ENCODE peak calls at places on chromosomes 1 and 21, in four cellular contexts. One of them, this sample, is unnamed. For H3K27me3, the result is how much of the 10 kb centered on the place peaks cover.

GRCh38 chr1:88877382-88877825 is 14.0 kb downstream of the GTF2B start:
- DNase-seq in psoas muscle: no peak
- DNase-seq in aorta: no peak
- DNase-seq in SK-N-SH: peak
- DNase-seq in this sample: peak

GRCh38 chr1:92487078-92487605 is 417 bp upstream of the GFI1 start:
- DNase-seq in psoas muscle: no peak
- DNase-seq in aorta: no peak
- DNase-seq in SK-N-SH: no peak
- DNase-seq in this sample: no peak

GRCh38 chr1:202860744-202861419 is 28.1 kb downstream of the RABIF start:
- DNase-seq in psoas muscle: peak
- DNase-seq in aorta: peak
- DNase-seq in SK-N-SH: peak
- DNase-seq in this sample: peak

GRCh38 chr21:42162831-42163510 is 56.0 kb upstream of the ABCG1 start:
- DNase-seq in psoas muscle: no peak
- DNase-seq in aorta: no peak
- DNase-seq in SK-N-SH: no peak
- DNase-seq in this sample: peak

GRCh38 chr1:228471762-228472398 is 15.3 kb upstream of the RNF187 start:
- DNase-seq in psoas muscle: no peak
- DNase-seq in aorta: no peak
- DNase-seq in SK-N-SH: peak
- DNase-seq in this sample: no peak

GRCh38 chr1:173149887-173150286 is 57.2 kb downstream of the TNFSF4 start:
- DNase-seq in psoas muscle: no peak
- DNase-seq in aorta: no peak
- DNase-seq in SK-N-SH: no peak
- DNase-seq in this sample: no peak

GRCh38 chr1:31617917-31618746 is 643 bp downstream of the HCRTR1 start:
- DNase-seq in psoas muscle: peak
- DNase-seq in aorta: peak
- DNase-seq in SK-N-SH: peak
- DNase-seq in this sample: peak

GRCh38 chr21:46320331-46320801 is 3.3 kb downstream of the C21orf58 start:
- DNase-seq in psoas muscle: no peak
- DNase-seq in aorta: no peak
- DNase-seq in SK-N-SH: no peak
- DNase-seq in this sample: no peak

GRCh38 chr1:202966006-202966904 is 802 bp downstream of the CYB5R1 start:
- DNase-seq in psoas muscle: no peak
- DNase-seq in aorta: peak
- DNase-seq in SK-N-SH: no peak
- DNase-seq in this sample: no peak

GRCh38 chr1:203049077-203049476 is 22.8 kb downstream of the PPFIA4 start:
- DNase-seq in psoas muscle: no peak
- DNase-seq in aorta: peak
- DNase-seq in SK-N-SH: no peak
- DNase-seq in this sample: no peak

GRCh38 chr1:231027136-231027925 is 12.7 kb downstream of the FAM89A start:
- DNase-seq in psoas muscle: no peak
- DNase-seq in aorta: no peak
- DNase-seq in SK-N-SH: no peak
- DNase-seq in this sample: no peak

GRCh38 chr1:25990702-25991395 is 7.0 kb downstream of the PAFAH2 start:
- DNase-seq in psoas muscle: no peak
- DNase-seq in aorta: no peak
- DNase-seq in SK-N-SH: no peak
- DNase-seq in this sample: peak

GRCh38 chr1:226411619-226412018 is 3.7 kb upstream of the PARP1 start:
- DNase-seq in psoas muscle: no peak
- DNase-seq in aorta: peak
- DNase-seq in SK-N-SH: no peak
- DNase-seq in this sample: peak

GRCh38 chr1:158161458-158161857 is 19.2 kb upstream of the CD1D start:
- DNase-seq in psoas muscle: no peak
- DNase-seq in aorta: no peak
- DNase-seq in SK-N-SH: no peak
- DNase-seq in this sample: no peak

GRCh38 chr1:108560143-108560429 is 186 bp downstream of the EEIG2 start:
- DNase-seq in psoas muscle: no peak
- DNase-seq in aorta: no peak
- DNase-seq in SK-N-SH: peak
- DNase-seq in this sample: no peak

GRCh38 chr1:195761102-195761501 is 847.1 kb downstream of the KCNT2 start:
- DNase-seq in psoas muscle: no peak
- DNase-seq in aorta: no peak
- DNase-seq in SK-N-SH: no peak
- DNase-seq in this sample: no peak

GRCh38 chr1:210792703-210793102 is 341.2 kb downstream of the KCNH1 start:
- DNase-seq in psoas muscle: no peak
- DNase-seq in aorta: no peak
- DNase-seq in SK-N-SH: no peak
- DNase-seq in this sample: no peak

GRCh38 chr1:37325509-37326437 is 148.6 kb upstream of the ZC3H12A start:
- DNase-seq in psoas muscle: no peak
- DNase-seq in aorta: peak
- DNase-seq in SK-N-SH: no peak
- DNase-seq in this sample: peak

GRCh38 chr21:37000381-37000780 is 6.1 kb upstream of the RIPPLY3 start:
- DNase-seq in psoas muscle: no peak
- DNase-seq in aorta: no peak
- DNase-seq in SK-N-SH: no peak
- DNase-seq in this sample: no peak

GRCh38 chr1:151720974-151721787 is at the start of gene RIIAD1:
- DNase-seq in psoas muscle: peak
- DNase-seq in aorta: no peak
- DNase-seq in SK-N-SH: peak
- DNase-seq in this sample: peak

GRCh38 chr21:35528109-35529042 is 479.3 kb upstream of the RUNX1 start:
- DNase-seq in psoas muscle: peak
- DNase-seq in aorta: peak
- DNase-seq in SK-N-SH: no peak
- DNase-seq in this sample: no peak

GRCh38 chr1:169513208-169513607 is 27.5 kb upstream of the SLC19A2 start:
- DNase-seq in psoas muscle: no peak
- DNase-seq in aorta: no peak
- DNase-seq in SK-N-SH: no peak
- DNase-seq in this sample: no peak

GRCh38 chr1:185073725-185074124 is 28.4 kb downstream of the RNF2 start:
- DNase-seq in psoas muscle: no peak
- DNase-seq in aorta: no peak
- DNase-seq in SK-N-SH: no peak
- DNase-seq in this sample: no peak

GRCh38 chr1:172431721-172432192 is 11.3 kb downstream of the C1orf105 start:
- DNase-seq in psoas muscle: no peak
- DNase-seq in aorta: no peak
- DNase-seq in SK-N-SH: no peak
- DNase-seq in this sample: peak

GRCh38 chr21:43196789-43197188 is 28.0 kb downstream of the CRYAA start:
- DNase-seq in psoas muscle: peak
- DNase-seq in aorta: no peak
- DNase-seq in SK-N-SH: no peak
- DNase-seq in this sample: peak

GRCh38 chr1:227895828-227896685 is 51.7 kb downstream of the WNT9A start:
- DNase-seq in psoas muscle: peak
- DNase-seq in aorta: peak
- DNase-seq in SK-N-SH: no peak
- DNase-seq in this sample: peak

GRCh38 chr1:197799271-197799670 is 24.0 kb upstream of the DENND1B start:
- DNase-seq in psoas muscle: no peak
- DNase-seq in aorta: no peak
- DNase-seq in SK-N-SH: no peak
- DNase-seq in this sample: peak

GRCh38 chr1:20507564-20508410 is at the start of gene MUL1:
- DNase-seq in psoas muscle: peak
- DNase-seq in aorta: peak
- DNase-seq in SK-N-SH: peak
- DNase-seq in this sample: peak

GRCh38 chr1:7550981-7551380 is 220.1 kb upstream of the VAMP3 start:
- DNase-seq in psoas muscle: peak
- DNase-seq in aorta: peak
- DNase-seq in SK-N-SH: no peak
- DNase-seq in this sample: no peak

GRCh38 chr1:11701551-11701961 is 10.0 kb downstream of the DRAXIN start:
- DNase-seq in psoas muscle: no peak
- DNase-seq in aorta: no peak
- DNase-seq in SK-N-SH: peak
- DNase-seq in this sample: no peak

GRCh38 chr1:51768971-51769601 is 109.4 kb downstream of the NRDC start:
- DNase-seq in psoas muscle: no peak
- DNase-seq in aorta: no peak
- DNase-seq in SK-N-SH: peak
- DNase-seq in this sample: peak

GRCh38 chr21:42460391-42461184 is 35.4 kb downstream of the RSPH1 start:
- DNase-seq in psoas muscle: peak
- DNase-seq in aorta: no peak
- DNase-seq in SK-N-SH: peak
- DNase-seq in this sample: peak

DNA sequence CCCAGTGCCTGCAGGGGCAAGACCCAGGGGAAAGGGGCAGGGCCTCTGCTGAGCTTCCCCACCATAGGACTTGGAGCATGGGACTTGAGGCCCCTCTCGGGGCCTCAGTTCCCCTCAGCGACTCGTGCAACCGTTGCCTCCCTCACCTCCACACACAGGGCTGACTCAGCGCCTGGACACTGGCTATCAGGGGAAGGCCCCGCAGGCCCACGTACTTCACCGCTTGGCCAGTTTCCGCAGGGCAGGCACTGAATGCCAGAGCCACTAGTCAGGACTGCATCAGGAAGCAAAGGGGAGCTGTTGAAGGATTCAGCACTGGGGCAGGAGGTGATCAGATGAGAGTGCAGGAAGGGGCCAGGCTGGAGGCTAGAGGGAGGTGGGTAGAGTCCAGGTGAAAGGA is 15.5 kb upstream of the FAM131C start:
- DNase-seq in psoas muscle: no peak
- DNase-seq in aorta: peak
- DNase-seq in SK-N-SH: no peak
- DNase-seq in this sample: peak
- H3K27ac ChIP-seq in psoas muscle: no peak
- H3K27ac ChIP-seq in aorta: no peak
- H3K27ac ChIP-seq in SK-N-SH: no peak
- H3K27ac ChIP-seq in this sample: no peak

GRCh38 chr1:205038132-205038786 is 4.8 kb upstream of the CNTN2 start:
- DNase-seq in psoas muscle: no peak
- DNase-seq in aorta: no peak
- DNase-seq in SK-N-SH: no peak
- DNase-seq in this sample: no peak
- H3K27me3 ChIP-seq in psoas muscle: under half
- H3K27me3 ChIP-seq in aorta: under half
- H3K27me3 ChIP-seq in SK-N-SH: under half
- H3K27me3 ChIP-seq in this sample: under half

GRCh38 chr1:17099941-17100340 is 19.3 kb downstream of the PADI2 start:
- DNase-seq in psoas muscle: no peak
- DNase-seq in aorta: no peak
- DNase-seq in SK-N-SH: no peak
- DNase-seq in this sample: no peak
- H3K27ac ChIP-seq in psoas muscle: peak
- H3K27ac ChIP-seq in aorta: no peak
- H3K27ac ChIP-seq in SK-N-SH: no peak
- H3K27ac ChIP-seq in this sample: no peak

GRCh38 chr1:229716064-229716463 is 90.0 kb downstream of the URB2 start:
- DNase-seq in psoas muscle: no peak
- DNase-seq in aorta: no peak
- DNase-seq in SK-N-SH: no peak
- DNase-seq in this sample: peak

GRCh38 chr1:229716692-229717091 is 90.6 kb downstream of the URB2 start:
- DNase-seq in psoas muscle: no peak
- DNase-seq in aorta: no peak
- DNase-seq in SK-N-SH: no peak
- DNase-seq in this sample: no peak

GRCh38 chr1:229718177-229718576 is 92.1 kb downstream of the URB2 start:
- DNase-seq in psoas muscle: no peak
- DNase-seq in aorta: no peak
- DNase-seq in SK-N-SH: no peak
- DNase-seq in this sample: no peak

GRCh38 chr1:229714964-229715603 is 89.0 kb downstream of the URB2 start:
- DNase-seq in psoas muscle: no peak
- DNase-seq in aorta: no peak
- DNase-seq in SK-N-SH: no peak
- DNase-seq in this sample: peak

GRCh38 chr1:229717774-229718173 is 91.7 kb downstream of the URB2 start:
- DNase-seq in psoas muscle: no peak
- DNase-seq in aorta: no peak
- DNase-seq in SK-N-SH: no peak
- DNase-seq in this sample: no peak
- H3K27me3 ChIP-seq in psoas muscle: under half
- H3K27me3 ChIP-seq in aorta: under half
- H3K27me3 ChIP-seq in SK-N-SH: under half
- H3K27me3 ChIP-seq in this sample: under half

This sample was measured in endodermal cell.